ENCODE peak calls at places on chromosomes 4 and X, in ten cellular contexts. F, B, O, D, R, M, P, C, U and T are unnamed samples.

GRCh38 chrX:14440109-14440508 is 89.2 kb upstream of the GLRA2 start:
- DNase-seq in O (no peak), R (no peak), C (no peak), M (no peak), U (no peak), P (no peak), B (no peak), F (no peak), D (no peak), T (no peak)

GRCh38 chrX:153924149-153924861 is 1.8 kb downstream of the ARHGAP4 start:
- DNase-seq in F (no peak), D (peak), O (no peak), P (peak), R (no peak), U (peak), M (peak), C (no peak), B (no peak), T (no peak)

GRCh38 chrX:83916525-83916924 is 55.6 kb downstream of the CYLC1 start:
- DNase-seq in M (no peak), D (no peak), O (no peak), P (peak), B (peak), U (peak), R (no peak), C (no peak), F (no peak), T (no peak)

GRCh38 chrX:39149761-39150160 is 348.5 kb downstream of the MID1IP1 start:
- DNase-seq in U (peak), D (peak), M (peak), B (peak), R (no peak), C (peak), P (peak), O (peak), F (peak), T (no peak)

GRCh38 chr4:153166971-153167501 is 37.2 kb upstream of the TRIM2 start:
- DNase-seq in U (no peak), M (no peak), D (no peak), P (no peak), C (no peak), F (peak), B (no peak), R (no peak), O (peak), T (no peak)

GRCh38 chrX:45011131-45011530 is 138.1 kb downstream of the KDM6A start:
- DNase-seq in C (no peak), M (no peak), U (peak), F (peak), O (no peak), P (no peak), R (no peak), B (no peak), D (no peak), T (peak)

GRCh38 chr4:42234817-42235216 is 82.4 kb upstream of the BEND4 start:
- DNase-seq in M (no peak), R (no peak), F (no peak), C (no peak), O (no peak), P (no peak), B (no peak), U (no peak), D (no peak), T (no peak)

GRCh38 chr4:85522836-85523235 is 47.9 kb downstream of the ARHGAP24 start:
- DNase-seq in D (no peak), O (no peak), U (no peak), B (no peak), F (no peak), P (peak), M (no peak), R (no peak), C (no peak), T (no peak)

GRCh38 chr4:153620352-153620751 is 63.7 kb upstream of the TLR2 start:
- DNase-seq in M (no peak), F (peak), B (no peak), D (no peak), U (no peak), C (no peak), R (no peak), O (peak), P (no peak), T (peak)

GRCh38 chrX:150361777-150362351 is 1.3 kb upstream of the MAMLD1 start:
- DNase-seq in M (no peak), O (no peak), P (no peak), F (no peak), C (no peak), U (peak), D (no peak), R (no peak), B (peak), T (no peak)

GRCh38 chr4:98514930-98515809 is 143.2 kb downstream of the TSPAN5 start:
- DNase-seq in O (no peak), F (no peak), U (no peak), B (no peak), C (no peak), M (no peak), R (no peak), D (no peak), P (no peak), T (no peak)

GRCh38 chr4:152729466-152729865 is 49.7 kb upstream of the TMEM154 start:
- DNase-seq in P (no peak), O (no peak), U (peak), F (peak), M (no peak), D (no peak), C (no peak), R (no peak), B (no peak), T (no peak)

GRCh38 chr4:15343000-15343399 is 84.8 kb upstream of the C1QTNF7 start:
- DNase-seq in C (no peak), M (no peak), R (no peak), B (no peak), U (no peak), P (no peak), D (no peak), O (no peak), F (no peak), T (no peak)